ENCODE peak calls at places on chromosomes 16 and 17, in four cellular contexts. One of them, this sample, is unnamed.

GRCh38 chr17:7019839-7020519 is 2.9 kb upstream of the BCL6B start:
- DNase-seq in stimulated activated naive CD4-positive, alpha-beta T cell: no peak
- DNase-seq in H7: peak; percentile 89
- DNase-seq in right lobe of liver: no peak
- DNase-seq in this sample: peak; percentile 48

GRCh38 chr16:83692224-83692623 is 115.6 kb upstream of the HSBP1 start:
- DNase-seq in stimulated activated naive CD4-positive, alpha-beta T cell: no peak
- DNase-seq in H7: no peak
- DNase-seq in right lobe of liver: no peak
- DNase-seq in this sample: no peak

GRCh38 chr17:16941072-16941641 is 30.8 kb downstream of the TNFRSF13B start:
- DNase-seq in stimulated activated naive CD4-positive, alpha-beta T cell: no peak
- DNase-seq in H7: no peak
- DNase-seq in right lobe of liver: no peak
- DNase-seq in this sample: no peak

GRCh38 chr16:68792465-68793324 is 50.6 kb upstream of the TANGO6 start:
- DNase-seq in stimulated activated naive CD4-positive, alpha-beta T cell: no peak
- DNase-seq in H7: no peak
- DNase-seq in right lobe of liver: peak; percentile 82
- DNase-seq in this sample: peak; percentile 15

GRCh38 chr16:53183442-53183841 is 128.7 kb downstream of the CHD9 start:
- DNase-seq in stimulated activated naive CD4-positive, alpha-beta T cell: no peak
- DNase-seq in H7: no peak
- DNase-seq in right lobe of liver: no peak
- DNase-seq in this sample: peak; percentile 24

GRCh38 chr17:3594056-3594810 is 15.0 kb downstream of the TRPV1 start:
- DNase-seq in stimulated activated naive CD4-positive, alpha-beta T cell: no peak
- DNase-seq in H7: peak; percentile 49
- DNase-seq in right lobe of liver: no peak
- DNase-seq in this sample: peak; percentile 83

GRCh38 chr17:64151016-64151368 is 21.0 kb upstream of the ERN1 start:
- DNase-seq in stimulated activated naive CD4-positive, alpha-beta T cell: no peak
- DNase-seq in H7: no peak
- DNase-seq in right lobe of liver: no peak
- DNase-seq in this sample: no peak

GRCh38 chr16:58508671-58509251 is 6.6 kb upstream of the SETD6 start:
- DNase-seq in stimulated activated naive CD4-positive, alpha-beta T cell: no peak
- DNase-seq in H7: no peak
- DNase-seq in right lobe of liver: peak; percentile 36
- DNase-seq in this sample: no peak

GRCh38 chr16:16059895-16060590 is 110.6 kb downstream of the ABCC1 start:
- DNase-seq in stimulated activated naive CD4-positive, alpha-beta T cell: no peak
- DNase-seq in H7: no peak
- DNase-seq in right lobe of liver: no peak
- DNase-seq in this sample: no peak

GRCh38 chr16:48335961-48336360 is 49.3 kb downstream of the SIAH1 start:
- DNase-seq in stimulated activated naive CD4-positive, alpha-beta T cell: no peak
- DNase-seq in H7: no peak
- DNase-seq in right lobe of liver: no peak
- DNase-seq in this sample: no peak

GRCh38 chr16:89400740-89401139 is 89.6 kb downstream of the ANKRD11 start:
- DNase-seq in stimulated activated naive CD4-positive, alpha-beta T cell: no peak
- DNase-seq in H7: peak; percentile 62
- DNase-seq in right lobe of liver: no peak
- DNase-seq in this sample: no peak

GRCh38 chr17:76943781-76944213 is 75.6 kb downstream of the MGAT5B start:
- DNase-seq in stimulated activated naive CD4-positive, alpha-beta T cell: no peak
- DNase-seq in H7: peak; percentile 61
- DNase-seq in right lobe of liver: no peak
- DNase-seq in this sample: no peak

GRCh38 chr16:10322723-10323527 is 62.9 kb upstream of the ATF7IP2 start:
- DNase-seq in stimulated activated naive CD4-positive, alpha-beta T cell: no peak
- DNase-seq in H7: no peak
- DNase-seq in right lobe of liver: no peak
- DNase-seq in this sample: no peak

GRCh38 chr16:47728229-47728628 is 267.1 kb downstream of the PHKB start:
- DNase-seq in stimulated activated naive CD4-positive, alpha-beta T cell: no peak
- DNase-seq in H7: no peak
- DNase-seq in right lobe of liver: no peak
- DNase-seq in this sample: no peak

GRCh38 chr16:81694494-81695285 is 84.4 kb upstream of the PLCG2 start:
- DNase-seq in stimulated activated naive CD4-positive, alpha-beta T cell: no peak
- DNase-seq in H7: no peak
- DNase-seq in right lobe of liver: no peak
- DNase-seq in this sample: no peak

GRCh38 chr16:47067203-47067602 is 76.5 kb downstream of the NETO2 start:
- DNase-seq in stimulated activated naive CD4-positive, alpha-beta T cell: no peak
- DNase-seq in H7: no peak
- DNase-seq in right lobe of liver: no peak
- DNase-seq in this sample: no peak

GRCh38 chr16:87303431-87303930 is 13.7 kb downstream of the C16orf95 start:
- DNase-seq in stimulated activated naive CD4-positive, alpha-beta T cell: no peak
- DNase-seq in H7: no peak
- DNase-seq in right lobe of liver: peak; percentile 39
- DNase-seq in this sample: no peak

GRCh38 chr17:10435096-10435495 is 13.3 kb upstream of the MYH8 start:
- DNase-seq in stimulated activated naive CD4-positive, alpha-beta T cell: no peak
- DNase-seq in H7: no peak
- DNase-seq in right lobe of liver: no peak
- DNase-seq in this sample: no peak

GRCh38 chr16:75219838-75220237 is 1.1 kb downstream of the CTRB1 start:
- DNase-seq in stimulated activated naive CD4-positive, alpha-beta T cell: peak; percentile 6
- DNase-seq in H7: no peak
- DNase-seq in right lobe of liver: no peak
- DNase-seq in this sample: no peak

GRCh38 chr16:29320274-29320999 is 86.1 kb downstream of the NPIPB11 start:
- DNase-seq in stimulated activated naive CD4-positive, alpha-beta T cell: no peak
- DNase-seq in H7: peak; percentile 30
- DNase-seq in right lobe of liver: no peak
- DNase-seq in this sample: no peak

GRCh38 chr17:2084129-2084765 is 29.3 kb downstream of the HIC1 start:
- DNase-seq in stimulated activated naive CD4-positive, alpha-beta T cell: no peak
- DNase-seq in H7: no peak
- DNase-seq in right lobe of liver: no peak
- DNase-seq in this sample: peak; percentile 87

GRCh38 chr17:75641343-75641742 is 8.1 kb downstream of the SMIM5 start:
- DNase-seq in stimulated activated naive CD4-positive, alpha-beta T cell: no peak
- DNase-seq in H7: no peak
- DNase-seq in right lobe of liver: no peak
- DNase-seq in this sample: no peak

GRCh38 chr17:71412803-71413202 is 708.0 kb upstream of the SOX9 start:
- DNase-seq in stimulated activated naive CD4-positive, alpha-beta T cell: no peak
- DNase-seq in H7: no peak
- DNase-seq in right lobe of liver: no peak
- DNase-seq in this sample: peak; percentile 95

GRCh38 chr16:4679156-4679853 is 14.1 kb upstream of the NUDT16L1 start:
- DNase-seq in stimulated activated naive CD4-positive, alpha-beta T cell: no peak
- DNase-seq in H7: no peak
- DNase-seq in right lobe of liver: peak; percentile 87
- DNase-seq in this sample: no peak

GRCh38 chr16:19085679-19086200 is 18.3 kb downstream of the COQ7 start:
- DNase-seq in stimulated activated naive CD4-positive, alpha-beta T cell: no peak
- DNase-seq in H7: no peak
- DNase-seq in right lobe of liver: no peak
- DNase-seq in this sample: peak; percentile 44

GRCh38 chr16:21663889-21664647 is at the start of gene OTOA:
- DNase-seq in stimulated activated naive CD4-positive, alpha-beta T cell: peak; percentile 28
- DNase-seq in H7: peak; percentile 86
- DNase-seq in right lobe of liver: no peak
- DNase-seq in this sample: no peak

GRCh38 chr17:72976971-72977767 is 115.3 kb downstream of the SLC39A11 start:
- DNase-seq in stimulated activated naive CD4-positive, alpha-beta T cell: no peak
- DNase-seq in H7: no peak
- DNase-seq in right lobe of liver: peak; percentile 71
- DNase-seq in this sample: peak; percentile 94

GRCh38 chr17:44854201-44854600 is 6.5 kb downstream of the HIGD1B start:
- DNase-seq in stimulated activated naive CD4-positive, alpha-beta T cell: no peak
- DNase-seq in H7: no peak
- DNase-seq in right lobe of liver: no peak
- DNase-seq in this sample: no peak

GRCh38 chr17:63356275-63356905 is 89.7 kb downstream of the CYB561 start:
- DNase-seq in stimulated activated naive CD4-positive, alpha-beta T cell: no peak
- DNase-seq in H7: no peak
- DNase-seq in right lobe of liver: no peak
- DNase-seq in this sample: peak; percentile 99

GRCh38 chr16:50671644-50672260 is 9.4 kb downstream of the SNX20 start:
- DNase-seq in stimulated activated naive CD4-positive, alpha-beta T cell: peak; percentile 38
- DNase-seq in H7: peak; percentile 79
- DNase-seq in right lobe of liver: no peak
- DNase-seq in this sample: peak; percentile 56

GRCh38 chr17:68771867-68772515 is 170.8 kb upstream of the FAM20A start:
- DNase-seq in stimulated activated naive CD4-positive, alpha-beta T cell: no peak
- DNase-seq in H7: peak; percentile 61
- DNase-seq in right lobe of liver: no peak
- DNase-seq in this sample: peak; percentile 85

GRCh38 chr17:58314706-58315015 is 13.9 kb downstream of the TSPOAP1 start:
- DNase-seq in stimulated activated naive CD4-positive, alpha-beta T cell: no peak
- DNase-seq in H7: peak; percentile 11
- DNase-seq in right lobe of liver: no peak
- DNase-seq in this sample: no peak

GRCh38 chr16:66899945-66900688 is 18.6 kb downstream of the CDH16 start:
- DNase-seq in stimulated activated naive CD4-positive, alpha-beta T cell: no peak
- DNase-seq in H7: peak; percentile 83
- DNase-seq in right lobe of liver: peak; percentile 61
- DNase-seq in this sample: peak; percentile 68